ENCODE peak calls at places on chromosomes 5 and 9, in six cellular contexts. Z is HFF-Myc, Y is NCI-H460, B is lower lobe of right lung, L is NCI-H524, O is right atrium auricular region. K is an unnamed sample.

GRCh38 chr5:126359884-126360283 is 63.3 kb upstream of the GRAMD2B start:
- DNase-seq in Z (no peak), Y (no peak), B (no peak), L (no peak), O (no peak), K (no peak)

GRCh38 chr9:116190997-116191396 is 37.4 kb downstream of the PAPPA start:
- DNase-seq in Z (no peak), Y (no peak), B (no peak), L (peak), O (no peak), K (no peak)

GRCh38 chr5:77076961-77077820 is 9.9 kb downstream of the ZBED3 start:
- DNase-seq in Z (no peak), Y (no peak), B (peak), L (peak), O (peak), K (peak)

GRCh38 chr5:140260089-140260656 is 42.7 kb downstream of the PFDN1 start:
- DNase-seq in Z (no peak), Y (no peak), B (no peak), L (no peak), O (no peak), K (no peak)

GRCh38 chr5:176610430-176610763 is 441 bp upstream of the GPRIN1 start:
- DNase-seq in Z (no peak), Y (no peak), B (no peak), L (no peak), O (no peak), K (peak)

GRCh38 chr9:14880951-14881465 is 29.2 kb downstream of the FREM1 start:
- DNase-seq in Z (no peak), Y (no peak), B (no peak), L (no peak), O (no peak), K (no peak)

GRCh38 chr5:180367991-180368390 is 14.9 kb upstream of the GFPT2 start:
- DNase-seq in Z (no peak), Y (no peak), B (no peak), L (no peak), O (no peak), K (no peak)

GRCh38 chr9:5886114-5886939 is 4.4 kb upstream of the MLANA start:
- DNase-seq in Z (peak), Y (peak), B (peak), L (peak), O (peak), K (peak)